ENCODE peak calls at places on chromosome 20, in nine cellular contexts. T is tibial nerve; U is activated gamma-delta T cell treated with Interleukin-2 at 50 U/mL for 16 hours; B is MCF 10A; L is AG08396; P is caudate nucleus; G is hypothalamus; H is choroid plexus epithelial cell; W is activated T-cell treated with anti-CD3 and anti-CD28 coated beads, Interleukin-2, amount 50 U/mL, for 72 hours. Y is an unnamed sample.

GRCh38 chr20:63070301-63070625 is 63.5 kb upstream of the BHLHE23 start:
- DNase-seq in P (no peak), W (no peak), H (no peak), B (no peak), L (no peak), G (no peak), T (no peak), U (no peak), Y (no peak)

GRCh38 chr20:34142121-34142520 is 30.1 kb upstream of the EIF2S2 start:
- DNase-seq in P (no peak), U (no peak), H (no peak), W (no peak), T (no peak), L (no peak), G (no peak), B (no peak), Y (no peak)

GRCh38 chr20:25065625-25066338 is 7.8 kb upstream of the ACSS1 start:
- DNase-seq in B (peak), G (no peak), L (peak), W (peak), H (peak), U (peak), T (peak), P (peak), Y (peak)

GRCh38 chr20:37311710-37312355 is 22.4 kb downstream of the MANBAL start:
- DNase-seq in H (no peak), P (no peak), B (no peak), T (no peak), G (no peak), W (no peak), L (no peak), U (no peak), Y (no peak)

GRCh38 chr20:16947346-16947943 is 199.3 kb downstream of the OTOR start:
- DNase-seq in G (no peak), T (no peak), L (no peak), W (no peak), H (no peak), P (no peak), U (no peak), B (no peak), Y (no peak)

GRCh38 chr20:45037635-45038034 is 63.3 kb downstream of the KCNS1 start:
- DNase-seq in T (no peak), G (no peak), W (no peak), P (no peak), H (no peak), L (no peak), B (no peak), U (no peak), Y (no peak)

GRCh38 chr20:7152071-7152470 is 384.6 kb downstream of the BMP2 start:
- DNase-seq in U (no peak), L (no peak), B (no peak), H (peak), P (no peak), W (no peak), G (no peak), T (no peak), Y (peak)

GRCh38 chr20:8624046-8624445 is 444.8 kb upstream of the PLCB4 start:
- DNase-seq in P (no peak), W (no peak), L (no peak), U (no peak), B (no peak), G (no peak), H (no peak), T (no peak), Y (no peak)

GRCh38 chr20:3679749-3680700 is 1.8 kb downstream of the ADAM33 start:
- DNase-seq in B (no peak), T (peak), L (peak), P (no peak), H (peak), W (no peak), U (no peak), G (no peak), Y (no peak)

GRCh38 chr20:61499859-61500258 is 247.8 kb downstream of the CDH4 start:
- DNase-seq in T (no peak), U (no peak), P (no peak), W (no peak), B (peak), L (no peak), G (no peak), H (no peak), Y (no peak)

GRCh38 chr20:18683839-18684238 is 96.0 kb downstream of the DTD1 start:
- DNase-seq in B (no peak), W (no peak), L (no peak), U (no peak), P (no peak), T (no peak), H (no peak), G (no peak), Y (no peak)

GRCh38 chr20:18988701-18989100 is 175.1 kb downstream of the SCP2D1 start:
- DNase-seq in U (no peak), P (no peak), W (no peak), B (no peak), L (no peak), H (no peak), G (no peak), T (no peak), Y (no peak)

GRCh38 chr20:58457083-58457680 is 58.0 kb downstream of the APCDD1L start:
- DNase-seq in T (no peak), W (no peak), G (no peak), B (peak), U (no peak), L (no peak), P (no peak), H (peak), Y (no peak)

GRCh38 chr20:53972179-53972578 is 98.2 kb downstream of the BCAS1 start:
- DNase-seq in H (no peak), W (no peak), B (no peak), P (no peak), U (no peak), T (no peak), L (no peak), G (no peak), Y (no peak)

GRCh38 chr20:24741673-24742072 is 207.4 kb upstream of the CST7 start:
- DNase-seq in T (no peak), W (no peak), B (no peak), U (no peak), L (no peak), G (no peak), H (no peak), P (no peak), Y (no peak)

GRCh38 chr20:32585519-32586127 is 490 bp upstream of the NOL4L start:
- DNase-seq in H (no peak), T (no peak), G (no peak), W (peak), U (no peak), L (no peak), B (no peak), P (no peak), Y (no peak)

GRCh38 chr20:3158968-3159431 is 665 bp downstream of the FASTKD5 start:
- DNase-seq in H (peak), T (no peak), W (no peak), U (no peak), L (peak), G (no peak), B (peak), P (no peak), Y (no peak)

GRCh38 chr20:37534401-37535157 is 6.9 kb upstream of the BLCAP start:
- DNase-seq in B (peak), G (no peak), T (peak), H (peak), W (peak), L (peak), P (peak), U (peak), Y (peak)

GRCh38 chr20:16695633-16696032 is 34.2 kb upstream of the SNRPB2 start:
- DNase-seq in W (no peak), H (no peak), P (no peak), U (no peak), B (no peak), L (no peak), T (no peak), G (no peak), Y (no peak)

GRCh38 chr20:5654557-5654956 is 95.6 kb upstream of the SHLD1 start:
- DNase-seq in G (no peak), U (no peak), H (peak), W (no peak), P (no peak), B (peak), L (no peak), T (no peak), Y (peak)

GRCh38 chr20:3204124-3204794 is at the start of gene DDRGK1:
- DNase-seq in H (peak), P (peak), W (peak), B (peak), U (peak), L (peak), G (peak), T (peak), Y (peak)

GRCh38 chr20:40017765-40018164 is 671.3 kb downstream of the MAFB start:
- DNase-seq in B (no peak), H (no peak), U (no peak), G (no peak), T (no peak), L (no peak), P (no peak), W (no peak), Y (no peak)

GRCh38 chr20:51482836-51483235 is 59.7 kb downstream of the NFATC2 start:
- DNase-seq in P (no peak), H (no peak), T (no peak), W (no peak), B (no peak), G (no peak), U (no peak), L (no peak), Y (no peak)

GRCh38 chr20:17969276-17969883 is 562 bp downstream of the MGME1 start:
- DNase-seq in W (peak), P (no peak), U (peak), H (peak), T (no peak), G (no peak), L (peak), B (peak), Y (peak)

GRCh38 chr20:32191873-32192272 is 15.7 kb downstream of the PLAGL2 start:
- DNase-seq in U (no peak), W (no peak), L (no peak), G (no peak), P (no peak), T (no peak), H (peak), B (no peak), Y (peak)

GRCh38 chr20:53599378-53599777 is 5.7 kb upstream of the ZNF217 start:
- DNase-seq in B (no peak), T (no peak), P (no peak), G (no peak), L (no peak), H (no peak), U (no peak), W (no peak), Y (no peak)

GRCh38 chr20:610130-611046 is at the start of gene TCF15:
- DNase-seq in T (no peak), H (peak), L (peak), G (no peak), U (no peak), B (no peak), W (peak), P (no peak), Y (peak)

GRCh38 chr20:51190783-51191180 is 167.9 kb upstream of the KCNG1 start:
- DNase-seq in U (no peak), B (no peak), G (no peak), H (no peak), T (no peak), W (no peak), L (peak), P (peak), Y (peak)

GRCh38 chr20:16607364-16608264 is 34.4 kb upstream of the KIF16B start:
- DNase-seq in B (no peak), G (no peak), L (no peak), U (no peak), W (no peak), H (no peak), T (no peak), P (no peak), Y (no peak)

GRCh38 chr20:8722277-8722928 is 346.5 kb upstream of the PLCB4 start:
- DNase-seq in G (no peak), U (peak), H (peak), B (peak), P (peak), T (peak), W (peak), L (peak), Y (peak)

GRCh38 chr20:56358070-56358469 is 704 bp upstream of the FAM210B start:
- DNase-seq in L (no peak), P (no peak), T (no peak), W (no peak), U (no peak), B (no peak), G (no peak), H (no peak), Y (no peak)

GRCh38 chr20:19692100-19692499 is 66.0 kb upstream of the RIN2 start:
- DNase-seq in B (peak), T (no peak), P (no peak), H (peak), L (no peak), W (no peak), G (no peak), U (no peak), Y (no peak)

GRCh38 chr20:57076202-57076651 is 190.2 kb downstream of the BMP7 start:
- DNase-seq in P (no peak), G (no peak), T (no peak), W (no peak), L (no peak), U (no peak), H (peak), B (peak), Y (no peak)

Y was measured in dermis blood vessel endothelial cell.